ENCODE peak calls at places on chromosome 12, in six cellular contexts. L is right lobe of liver, J is psoas muscle, A is A549, P is colonic mucosa, B is lower lobe of right lung. Z is an unnamed sample.

GRCh38 chr12:132812631-132813305 is 15.9 kb downstream of the GOLGA3 start:
- DNase-seq in P (no peak), A (no peak), B (no peak), L (no peak), J (no peak), Z (no peak)

GRCh38 chr12:12817611-12818010 is 4.5 kb downstream of the DDX47 start:
- DNase-seq in A (no peak), J (no peak), P (no peak), L (no peak), B (no peak), Z (no peak)

GRCh38 chr12:88493651-88494050 is 86.6 kb downstream of the KITLG start:
- DNase-seq in A (no peak), J (no peak), B (no peak), P (no peak), L (no peak), Z (no peak)

GRCh38 chr12:120466560-120467315 is 2.8 kb downstream of the SRSF9 start:
- DNase-seq in J (no peak), L (peak), A (no peak), B (no peak), P (peak), Z (no peak)

GRCh38 chr12:131132118-131132892 is 178.6 kb downstream of the ADGRD1 start:
- DNase-seq in L (peak), J (peak), A (peak), P (peak), B (peak), Z (peak)

GRCh38 chr12:24069532-24070395 is 120.3 kb upstream of the SOX5 start:
- DNase-seq in J (no peak), A (no peak), P (peak), L (peak), B (no peak), Z (no peak)

GRCh38 chr12:130161261-130162231 is 718 bp upstream of the FZD10 start:
- DNase-seq in A (no peak), B (no peak), P (peak), L (peak), J (no peak), Z (peak)

GRCh38 chr12:6074979-6075585 is 49.4 kb downstream of the VWF start:
- DNase-seq in L (peak), J (no peak), A (no peak), B (peak), P (peak), Z (no peak)

GRCh38 chr12:92134638-92135274 is 10.9 kb downstream of the BTG1 start:
- DNase-seq in L (no peak), B (no peak), A (no peak), P (no peak), J (no peak), Z (no peak)

DNA sequence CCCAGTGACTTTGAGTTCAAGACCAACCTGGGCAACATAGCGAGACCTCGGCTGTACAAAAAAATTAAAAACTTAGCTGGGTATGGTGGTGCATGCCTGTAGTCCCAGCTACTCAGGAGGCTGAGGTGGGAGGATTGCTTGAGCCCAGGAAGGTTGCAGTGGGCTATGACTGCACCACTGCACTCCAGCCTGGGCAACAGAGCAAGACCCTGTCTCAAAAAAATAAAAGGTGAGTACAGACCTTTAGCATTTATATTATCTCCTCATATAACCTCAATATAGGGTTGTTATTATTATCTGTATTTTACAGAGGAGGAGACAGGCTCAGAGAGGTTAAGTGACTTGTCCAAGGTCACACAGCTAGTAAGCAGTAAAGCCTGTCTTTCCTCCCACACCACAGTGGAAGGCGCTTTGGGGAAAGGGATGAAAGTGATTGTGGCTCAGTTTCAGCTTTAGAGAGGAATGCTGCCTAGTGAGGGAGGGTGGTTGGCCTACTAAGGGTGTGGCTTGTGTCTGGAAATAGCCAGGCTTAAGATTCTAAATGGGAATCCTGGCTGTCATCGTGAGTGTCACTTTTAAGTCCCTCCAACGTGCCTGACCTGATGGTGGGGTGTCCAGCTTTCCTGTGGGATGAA is 7.2 kb downstream of the TPCN1 start:
- DNase-seq in P (no peak), J (peak), A (no peak), L (no peak), B (no peak), Z (peak)
- H3K4me3 ChIP-seq in P (no peak), J (no peak), A (no peak), L (no peak), B (no peak), Z (no peak)

GRCh38 chr12:7961395-7962188 is 25.6 kb upstream of the SLC2A3 start:
- DNase-seq in L (no peak), A (no peak), B (no peak), P (no peak), J (no peak), Z (no peak)
- H3K4me3 ChIP-seq in L (no peak), A (peak), B (peak), P (no peak), J (peak), Z (no peak)

DNA sequence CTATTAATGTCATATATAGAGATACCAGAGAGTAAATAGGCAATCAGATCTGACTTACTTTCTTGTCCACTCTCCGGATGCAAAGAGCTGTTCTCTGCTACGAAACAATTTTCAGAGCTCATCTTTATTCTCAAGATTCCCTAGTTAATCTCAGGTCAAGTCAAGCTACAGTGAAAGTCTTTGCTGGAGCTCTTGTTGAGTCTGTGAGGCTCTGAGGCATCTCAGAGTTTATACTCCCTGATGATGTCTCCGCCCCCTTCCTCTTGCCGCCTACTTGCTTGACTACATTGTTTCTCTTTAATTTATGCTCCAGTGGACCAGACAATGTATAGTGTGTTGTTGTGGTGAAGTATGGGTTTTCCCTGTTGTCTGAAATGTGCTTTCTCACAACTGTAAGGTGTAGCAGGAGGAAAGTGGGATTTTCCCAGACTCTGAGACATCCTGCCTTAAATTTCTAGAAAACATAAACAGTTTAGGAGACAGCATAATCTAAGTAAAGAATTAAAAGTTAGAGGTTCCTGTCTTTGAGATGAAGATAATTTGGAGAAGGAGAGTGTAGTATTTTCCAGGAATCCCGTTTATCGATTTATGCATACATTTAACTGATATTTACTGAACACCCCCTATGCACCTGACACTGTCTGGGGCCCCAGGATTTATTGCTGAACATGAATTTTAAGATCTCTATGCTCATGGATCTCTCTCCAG is at the start of gene CD69:
- DNase-seq in J (no peak), L (no peak), A (no peak), B (no peak), P (peak), Z (no peak)
- H3K4me3 ChIP-seq in J (no peak), L (no peak), A (no peak), B (peak), P (peak), Z (no peak)

DNA sequence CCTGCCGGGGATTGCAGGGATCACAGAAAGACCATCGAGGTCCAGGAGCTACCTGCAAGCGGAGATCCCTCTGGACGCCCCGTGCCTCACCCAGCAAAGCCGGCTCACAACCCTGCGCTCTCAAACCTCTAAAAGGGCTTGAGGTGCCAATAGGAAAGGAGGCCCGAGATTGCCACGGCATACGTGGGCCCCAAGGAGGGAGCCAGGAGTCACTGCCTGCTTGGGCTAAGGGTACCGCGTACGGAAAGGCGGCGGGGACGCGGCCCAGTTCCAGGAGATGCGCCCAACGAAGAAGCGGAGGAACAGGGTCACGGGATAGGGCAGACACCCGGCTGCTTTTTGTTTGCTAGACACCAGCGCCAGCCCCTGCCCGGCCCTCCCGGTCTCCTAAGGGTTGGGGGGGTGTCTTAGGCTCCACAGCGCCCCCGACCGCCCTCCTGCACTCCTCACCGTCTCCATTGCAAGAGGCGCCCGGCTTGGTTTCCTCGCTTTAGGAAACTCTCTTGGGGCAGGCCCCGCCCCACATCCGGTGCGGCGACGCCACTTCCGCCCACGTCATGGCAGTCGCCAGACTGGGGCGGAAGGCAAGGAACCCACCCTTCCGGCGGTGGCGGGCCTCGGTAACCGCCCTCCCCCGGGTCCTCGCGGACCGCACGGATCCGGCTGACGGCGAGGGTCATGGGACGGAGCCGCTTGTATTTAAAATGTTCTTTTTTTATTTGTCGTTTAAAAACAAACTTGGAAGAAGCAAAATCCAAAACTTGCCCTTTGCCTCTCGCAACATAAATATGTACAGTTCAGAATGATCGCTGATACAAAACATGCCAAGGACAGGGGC is at the start of gene PRKAG1:
- DNase-seq in L (peak), J (peak), A (peak), B (peak), P (peak), Z (peak)
- H3K4me3 ChIP-seq in L (peak), J (peak), A (peak), B (peak), P (peak), Z (peak)

DNA sequence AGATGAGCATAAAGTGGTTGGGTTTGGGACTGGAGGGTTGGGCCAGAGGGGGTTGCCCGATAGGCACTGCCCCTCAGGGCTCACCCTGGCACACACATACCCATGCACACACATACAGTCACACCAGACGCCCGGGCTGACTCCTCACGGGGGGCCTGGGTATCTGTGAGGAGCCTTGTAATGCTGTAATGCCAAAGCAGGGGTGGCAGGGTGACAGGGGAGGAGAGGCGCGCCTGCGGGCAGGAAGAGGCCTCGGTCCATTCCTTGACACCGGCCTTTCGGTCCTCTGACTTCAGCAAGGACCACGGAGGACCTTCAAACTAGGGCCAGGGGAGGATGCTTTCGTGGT is 375 bp downstream of the FAIM2 start:
- DNase-seq in L (no peak), A (no peak), P (no peak), B (no peak), J (peak), Z (peak)
- H3K4me3 ChIP-seq in L (no peak), A (no peak), P (no peak), B (peak), J (peak), Z (no peak)

GRCh38 chr12:121792607-121793500 is 634 bp downstream of the RHOF start:
- DNase-seq in P (no peak), A (no peak), L (peak), J (peak), B (peak), Z (no peak)

GRCh38 chr12:121793501-121793835 is at the start of gene RHOF:
- DNase-seq in L (peak), A (no peak), P (peak), J (no peak), B (peak), Z (no peak)

GRCh38 chr12:121793836-121794531 is 496 bp upstream of the RHOF start:
- DNase-seq in B (peak), P (peak), A (peak), L (peak), J (peak), Z (peak)

GRCh38 chr12:121795029-121795977 is 1.8 kb upstream of the RHOF start:
- DNase-seq in A (peak), L (peak), P (peak), J (peak), B (peak), Z (peak)

DNA sequence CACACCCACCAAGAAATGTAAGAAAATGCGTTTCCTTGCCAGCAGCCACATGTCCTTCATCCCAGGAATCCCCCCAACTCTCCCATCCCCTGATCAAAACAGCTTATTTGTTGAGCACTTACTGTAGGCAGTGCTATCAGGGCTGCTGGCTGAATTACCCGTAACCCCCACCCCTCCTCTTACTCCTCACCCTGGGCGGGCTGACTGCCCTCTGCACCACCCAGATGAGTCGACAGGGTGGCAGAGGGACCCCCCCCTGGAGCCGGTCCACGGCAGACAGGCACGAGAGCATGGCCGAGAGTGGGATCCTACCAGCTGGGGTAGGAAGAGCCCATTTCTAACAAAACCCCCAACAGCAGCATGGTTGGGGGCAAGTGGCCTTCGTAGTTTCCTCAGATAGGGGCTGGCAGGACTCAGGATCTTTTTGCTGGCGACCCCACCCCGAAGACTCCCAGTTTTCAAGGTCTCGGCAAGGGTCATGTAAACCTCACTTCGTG is 1.1 kb upstream of the RHOF start:
- DNase-seq in P (no peak), L (peak), J (peak), B (no peak), A (no peak), Z (no peak)
- H3K4me3 ChIP-seq in P (peak), L (peak), J (peak), B (peak), A (peak), Z (no peak)

GRCh38 chr12:7092986-7093460 is 778 bp upstream of the C1R start:
- DNase-seq in J (peak), A (no peak), P (no peak), B (no peak), L (no peak), Z (no peak)

GRCh38 chr12:7093486-7093885 is 1.2 kb upstream of the C1R start:
- DNase-seq in B (no peak), J (no peak), L (no peak), P (no peak), A (no peak), Z (no peak)

GRCh38 chr12:7091171-7091570 is 1.1 kb downstream of the C1R start:
- DNase-seq in P (no peak), J (peak), B (no peak), A (no peak), L (no peak), Z (no peak)

GRCh38 chr12:7091660-7092228 is 501 bp downstream of the C1R start:
- DNase-seq in P (peak), L (peak), A (no peak), B (no peak), J (peak), Z (peak)

GRCh38 chr12:7092229-7092985 is at the start of gene C1R:
- DNase-seq in L (peak), B (peak), P (peak), J (peak), A (peak), Z (peak)
- H3K4me3 ChIP-seq in L (peak), B (peak), P (peak), J (peak), A (peak), Z (peak)

GRCh38 chr12:125249932-125250331 is 184.7 kb downstream of the AACS start:
- DNase-seq in P (no peak), L (no peak), A (no peak), J (no peak), B (no peak), Z (no peak)
- H3K4me3 ChIP-seq in P (no peak), L (no peak), A (no peak), J (no peak), B (no peak), Z (no peak)

Z was measured in aorta.